ENCODE peak calls at places on chromosomes 6 and 20, in five cellular contexts. T is psoas muscle; F is activated naive CD4-positive, alpha-beta T cell treated with anti-CD3 and anti-CD28 coated beads, Interleukin-2, amount 50 U/mL, for 72 hours; R is NCI-H345; S is HAP-1. E is an unnamed sample.

GRCh38 chr6:128739112-128739511 is 143.8 kb upstream of the LAMA2 start:
- DNase-seq in F (no peak), T (no peak), R (no peak), S (no peak), E (no peak)

GRCh38 chr20:18650224-18650623 is 62.4 kb downstream of the DTD1 start:
- DNase-seq in R (no peak), S (no peak), F (no peak), T (no peak), E (no peak)

GRCh38 chr6:39074486-39074885 is 25.9 kb downstream of the GLP1R start:
- DNase-seq in F (no peak), T (no peak), S (no peak), R (no peak), E (peak)

GRCh38 chr20:61429458-61430227 is 177.6 kb downstream of the CDH4 start:
- DNase-seq in F (no peak), R (no peak), S (no peak), T (no peak), E (no peak)

GRCh38 chr6:30926644-30927043 is 5.3 kb downstream of the SFTA2 start:
- DNase-seq in S (no peak), R (no peak), F (no peak), T (peak), E (no peak)

GRCh38 chr6:40376113-40376650 is 211.0 kb downstream of the LRFN2 start:
- DNase-seq in R (peak), F (no peak), S (no peak), T (no peak), E (no peak)

GRCh38 chr20:51678041-51678697 is 90.0 kb downstream of the ATP9A start:
- DNase-seq in T (peak), S (no peak), R (no peak), F (no peak), E (no peak)

GRCh38 chr6:142045380-142046270 is 87.1 kb upstream of the GJE1 start:
- DNase-seq in F (no peak), R (no peak), T (no peak), S (no peak), E (no peak)

GRCh38 chr6:5457036-5457435 is 195.7 kb downstream of the FARS2 start:
- DNase-seq in S (no peak), R (no peak), F (no peak), T (peak), E (no peak)

GRCh38 chr20:62714006-62714405 is 5.4 kb downstream of the NTSR1 start:
- DNase-seq in R (no peak), T (no peak), F (no peak), S (no peak), E (no peak)

GRCh38 chr6:148440877-148441453 is 98.3 kb downstream of the SASH1 start:
- DNase-seq in F (no peak), S (no peak), T (peak), R (no peak), E (peak)

GRCh38 chr6:168888786-168889345 is 364.8 kb downstream of the THBS2 start:
- DNase-seq in S (no peak), R (no peak), T (no peak), F (no peak), E (no peak)